ENCODE peak calls at places on chromosomes 16 and 17, in four cellular contexts. B is WTC11, M is MV-4-11, K is GM04503. J is an unnamed sample.

GRCh38 chr17:77707546-77707945 is 251.0 kb upstream of the TNRC6C start:
- DNase-seq in B (no peak), M (no peak), K (no peak), J (no peak)

GRCh38 chr16:12027091-12027490 is 50.6 kb downstream of the SNX29 start:
- DNase-seq in B (no peak), M (no peak), K (no peak), J (peak)

GRCh38 chr17:76178124-76178523 is 37.1 kb upstream of the FOXJ1 start:
- DNase-seq in B (no peak), M (no peak), K (no peak), J (no peak)

GRCh38 chr16:22937169-22937568 is 123.2 kb downstream of the HS3ST2 start:
- DNase-seq in B (no peak), M (peak), K (no peak), J (no peak)

GRCh38 chr17:80891096-80892018 is 100.3 kb upstream of the CHMP6 start:
- DNase-seq in B (no peak), M (peak), K (peak), J (peak)

GRCh38 chr17:60602871-60603270 is 2.9 kb downstream of the PPM1D start:
- DNase-seq in B (no peak), M (no peak), K (no peak), J (no peak)

GRCh38 chr16:24178496-24178895 is 77.6 kb upstream of the CACNG3 start:
- DNase-seq in B (peak), M (no peak), K (no peak), J (no peak)

GRCh38 chr16:16082255-16082654 is 132.8 kb downstream of the ABCC1 start:
- DNase-seq in B (no peak), M (no peak), K (no peak), J (no peak)

GRCh38 chr17:42459256-42459982 is 741 bp downstream of the ATP6V0A1 start:
- DNase-seq in B (peak), M (no peak), K (no peak), J (no peak)

GRCh38 chr17:39018267-39019134 is 51.3 kb upstream of the FBXO47 start:
- DNase-seq in B (no peak), M (peak), K (no peak), J (no peak)

GRCh38 chr17:1843947-1844346 is 14.1 kb downstream of the RPA1 start:
- DNase-seq in B (no peak), M (no peak), K (no peak), J (no peak)

GRCh38 chr16:60811051-60811608 is 1225.1 kb downstream of the CDH8 start:
- DNase-seq in B (no peak), M (no peak), K (no peak), J (no peak)

GRCh38 chr16:27677300-27677699 is 127.4 kb downstream of the KATNIP start:
- DNase-seq in B (no peak), M (no peak), K (no peak), J (no peak)

GRCh38 chr17:19016297-19016696 is 11.7 kb upstream of the FAM83G start:
- DNase-seq in B (no peak), M (no peak), K (no peak), J (no peak)

J was measured in NCI-H2107.